ENCODE peak calls at places on chromosome 14, in six cellular contexts. O is ascending aorta; I is pancreas; W is CD4-positive, alpha-beta T cell; N is heart left ventricle; J is Panc1. S is an unnamed sample. For H3K9me3, the result is how much of the 10 kb centered on the place peaks cover.

GRCh38 chr14:49767473-49768300 is at the start of gene KLHDC2:
- DNase-seq in W (peak), J (no peak), N (peak), O (peak), I (peak), S (peak)

GRCh38 chr14:57293851-57294837 is 25.4 kb downstream of the AP5M1 start:
- DNase-seq in I (no peak), O (no peak), N (no peak), W (no peak), J (no peak), S (no peak)

GRCh38 chr14:69924181-69924580 is 45.0 kb downstream of the SMOC1 start:
- DNase-seq in J (no peak), O (no peak), I (no peak), W (no peak), N (no peak), S (no peak)

GRCh38 chr14:68775614-68776126 is 17.2 kb downstream of the ZFP36L1 start:
- DNase-seq in N (no peak), I (peak), W (no peak), O (peak), J (no peak), S (no peak)

GRCh38 chr14:26531894-26532293 is 65.9 kb downstream of the NOVA1 start:
- DNase-seq in J (no peak), W (no peak), O (no peak), I (no peak), N (no peak), S (no peak)

GRCh38 chr14:24392327-24393098 is 6.3 kb upstream of the NYNRIN start:
- DNase-seq in N (no peak), J (no peak), W (no peak), I (no peak), O (no peak), S (no peak)

GRCh38 chr14:60757617-60758016 is 23.1 kb downstream of the MNAT1 start:
- DNase-seq in J (peak), O (no peak), N (no peak), W (no peak), I (no peak), S (no peak)

GRCh38 chr14:24903337-24903736 is 146.6 kb downstream of the STXBP6 start:
- DNase-seq in W (no peak), N (no peak), I (no peak), J (no peak), O (no peak), S (no peak)

GRCh38 chr14:68918612-68919011 is 60.5 kb downstream of the ACTN1 start:
- DNase-seq in I (no peak), W (no peak), O (no peak), N (no peak), J (no peak), S (no peak)

GRCh38 chr14:21320913-21321312 is 41.0 kb downstream of the RPGRIP1 start:
- DNase-seq in J (no peak), N (no peak), W (no peak), O (no peak), I (no peak), S (no peak)

GRCh38 chr14:91167380-91167770 is 53.5 kb downstream of the DGLUCY start:
- DNase-seq in J (no peak), N (no peak), W (no peak), O (no peak), I (no peak), S (no peak)

GRCh38 chr14:88323520-88324199 is 591 bp upstream of the KCNK10 start:
- DNase-seq in J (no peak), I (no peak), N (no peak), O (no peak), W (no peak), S (no peak)

GRCh38 chr14:29999013-29999539 is 71.4 kb upstream of the PRKD1 start:
- DNase-seq in O (no peak), W (no peak), I (no peak), J (no peak), N (no peak), S (no peak)

GRCh38 chr14:21467620-21468019 is 9.1 kb downstream of the RAB2B start:
- DNase-seq in I (no peak), N (no peak), O (no peak), W (no peak), J (no peak), S (no peak)

GRCh38 chr14:79466938-79467527 is 744.3 kb downstream of the DIO2 start:
- DNase-seq in J (no peak), N (no peak), O (no peak), W (no peak), I (no peak), S (no peak)

GRCh38 chr14:73953731-73954130 is 3.6 kb downstream of the COQ6 start:
- DNase-seq in O (no peak), J (no peak), W (no peak), I (no peak), N (no peak), S (no peak)

GRCh38 chr14:99524804-99525698 is 43.8 kb downstream of the CCNK start:
- DNase-seq in O (no peak), J (no peak), N (no peak), W (peak), I (no peak), S (peak)

GRCh38 chr14:88166616-88167015 is 156.5 kb downstream of the KCNK10 start:
- DNase-seq in W (no peak), O (no peak), I (no peak), J (no peak), N (no peak), S (no peak)

GRCh38 chr14:31902915-31903646 is 174.0 kb upstream of the ARHGAP5 start:
- DNase-seq in I (no peak), O (no peak), J (no peak), W (no peak), N (no peak), S (no peak)
- H3K27ac ChIP-seq in I (no peak), O (no peak), J (no peak), W (no peak), N (no peak), S (no peak)

GRCh38 chr14:65411656-65412188 is 808 bp upstream of the FUT8 start:
- DNase-seq in N (peak), O (peak), I (peak), J (peak), W (peak), S (peak)
- TF ChIP-seq CTCF in N (no peak), O (no peak), I (no peak), J (no peak), W (no peak), S (no peak)

DNA sequence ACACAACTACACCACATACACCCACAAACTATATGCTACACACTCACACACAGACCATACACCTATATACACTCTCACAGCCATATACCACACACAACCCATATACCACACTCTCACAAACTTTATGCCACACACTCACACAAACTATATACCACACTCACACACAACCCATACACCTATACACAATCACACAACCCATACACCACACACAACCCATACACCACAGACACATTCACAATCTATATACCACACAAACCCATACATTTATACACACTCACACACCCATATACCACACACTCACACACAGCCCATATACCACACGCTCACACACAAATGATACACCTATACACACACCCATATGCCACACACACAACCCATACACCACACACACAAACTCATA is 163.3 kb downstream of the TMEM121 start:
- DNase-seq in I (no peak), J (no peak), N (no peak), W (no peak), O (no peak), S (no peak)
- H3K9me3 ChIP-seq in I (under half), J (under half), N (under half), W (under half), O (under half), S (under half)

GRCh38 chr14:95296595-95297365 is 22.9 kb downstream of the CLMN start:
- DNase-seq in N (no peak), J (no peak), I (no peak), O (no peak), W (no peak), S (no peak)
- H3K27ac ChIP-seq in N (no peak), J (no peak), I (no peak), O (no peak), W (no peak), S (no peak)